ENCODE peak calls at places on chromosome 2, in nine cellular contexts. D, L, P, C, Z, G, J, B and M are unnamed samples.

GRCh38 chr2:241803387-241804325 is 5.3 kb upstream of the NEU4 start:
- DNase-seq in D (peak), L (peak), P (peak), C (peak), Z (peak), G (no peak), J (peak), B (no peak), M (no peak)

GRCh38 chr2:38394903-38395341 is 17.8 kb upstream of the ATL2 start:
- DNase-seq in D (no peak), L (no peak), P (no peak), C (no peak), Z (no peak), G (no peak), J (no peak), B (no peak), M (no peak)

GRCh38 chr2:5690231-5690630 is 2.0 kb upstream of the SOX11 start:
- DNase-seq in D (no peak), L (peak), P (no peak), C (no peak), Z (no peak), G (no peak), J (no peak), B (peak), M (no peak)

GRCh38 chr2:218887079-218887478 is 6.4 kb downstream of the WNT10A start:
- DNase-seq in D (no peak), L (no peak), P (no peak), C (no peak), Z (no peak), G (no peak), J (no peak), B (no peak), M (no peak)

GRCh38 chr2:110955546-110955945 is 165.2 kb upstream of the BCL2L11 start:
- DNase-seq in D (no peak), L (no peak), P (no peak), C (no peak), Z (no peak), G (no peak), J (no peak), B (no peak), M (no peak)

GRCh38 chr2:54559593-54560145 is 103.5 kb downstream of the SPTBN1 start:
- DNase-seq in D (no peak), L (no peak), P (no peak), C (no peak), Z (no peak), G (no peak), J (no peak), B (peak), M (no peak)

GRCh38 chr2:221848286-221848685 is 276.2 kb upstream of the EPHA4 start:
- DNase-seq in D (no peak), L (no peak), P (no peak), C (no peak), Z (no peak), G (no peak), J (no peak), B (no peak), M (no peak)

GRCh38 chr2:120439637-120440384 is 93.9 kb downstream of the INHBB start:
- DNase-seq in D (no peak), L (no peak), P (no peak), C (no peak), Z (no peak), G (no peak), J (no peak), B (no peak), M (no peak)

GRCh38 chr2:24124003-24124585 is 825 bp downstream of the FAM228B start:
- DNase-seq in D (no peak), L (no peak), P (no peak), C (no peak), Z (no peak), G (no peak), J (peak), B (no peak), M (no peak)

GRCh38 chr2:1648241-1649102 is 95.8 kb downstream of the PXDN start:
- DNase-seq in D (no peak), L (no peak), P (no peak), C (no peak), Z (no peak), G (no peak), J (no peak), B (no peak), M (no peak)

GRCh38 chr2:121541495-121541894 is 10.8 kb downstream of the RNU4ATAC start:
- DNase-seq in D (no peak), L (no peak), P (no peak), C (no peak), Z (no peak), G (no peak), J (no peak), B (no peak), M (no peak)

GRCh38 chr2:64157792-64158191 is 13.6 kb upstream of the PELI1 start:
- DNase-seq in D (no peak), L (no peak), P (no peak), C (no peak), Z (no peak), G (no peak), J (no peak), B (no peak), M (no peak)